ENCODE peak calls at places on chromosomes 6 and 20, in four cellular contexts. P is fibroblast of pulmonary artery, L is IMR-90, K is heart left ventricle. E is an unnamed sample.

GRCh38 chr6:163406830-163407229 is 7.7 kb upstream of the QKI start:
- DNase-seq in P (no peak), L (no peak), K (no peak), E (no peak)

GRCh38 chr6:147759088-147759487 is 250.6 kb downstream of the SAMD5 start:
- DNase-seq in P (peak; percentile 8), L (peak; percentile 44), K (no peak), E (peak; percentile 4)

GRCh38 chr6:28725890-28726348 is 197.9 kb downstream of the TRIM27 start:
- DNase-seq in P (no peak), L (peak; percentile 35), K (no peak), E (peak; percentile 58)

GRCh38 chr6:168120390-168121307 is 41.6 kb upstream of the FRMD1 start:
- DNase-seq in P (no peak), L (no peak), K (no peak), E (no peak)

GRCh38 chr6:157885211-157885788 is 62.3 kb downstream of the SNX9 start:
- DNase-seq in P (no peak), L (no peak), K (no peak), E (no peak)

GRCh38 chr20:56091635-56092180 is 86.4 kb upstream of the CBLN4 start:
- DNase-seq in P (no peak), L (no peak), K (no peak), E (peak; percentile 33)

GRCh38 chr6:34055223-34055933 is 90.5 kb downstream of the GRM4 start:
- DNase-seq in P (peak; percentile 65), L (peak; percentile 51), K (peak; percentile 33), E (peak; percentile 68)

GRCh38 chr6:134948142-134948541 is 1.8 kb downstream of the ALDH8A1 start:
- DNase-seq in P (no peak), L (no peak), K (no peak), E (no peak)

GRCh38 chr6:34834789-34835518 is 43.1 kb downstream of the BLTP3A start:
- DNase-seq in P (peak; percentile 59), L (peak; percentile 72), K (no peak), E (peak; percentile 88)

GRCh38 chr6:7758456-7758855 is 32.6 kb downstream of the BMP6 start:
- DNase-seq in P (peak; percentile 89), L (peak; percentile 79), K (no peak), E (peak; percentile 40)

GRCh38 chr6:116040980-116041379 is 19.7 kb downstream of the FRK start:
- DNase-seq in P (no peak), L (no peak), K (no peak), E (peak; percentile 20)

GRCh38 chr6:169795196-169795595 is 43.8 kb downstream of the ERMARD start:
- DNase-seq in P (no peak), L (no peak), K (no peak), E (no peak)

GRCh38 chr6:36210157-36210556 is 13.6 kb downstream of the BRPF3 start:
- DNase-seq in P (no peak), L (no peak), K (no peak), E (no peak)

GRCh38 chr6:146433881-146434741 is 109.5 kb upstream of the RAB32 start:
- DNase-seq in P (peak; percentile 28), L (no peak), K (no peak), E (peak; percentile 47)

GRCh38 chr6:16427124-16427523 is 188.7 kb downstream of the GMPR start:
- DNase-seq in P (no peak), L (no peak), K (no peak), E (no peak)

GRCh38 chr6:87692097-87692496 is 9.9 kb downstream of the AKIRIN2 start:
- DNase-seq in P (no peak), L (no peak), K (no peak), E (no peak)

GRCh38 chr6:163579111-163579879 is 164.8 kb downstream of the QKI start:
- DNase-seq in P (no peak), L (no peak), K (no peak), E (no peak)

GRCh38 chr6:109477725-109478124 is 5.3 kb downstream of the ZBTB24 start:
- DNase-seq in P (no peak), L (no peak), K (no peak), E (no peak)

GRCh38 chr6:109477184-109477583 is 5.8 kb downstream of the ZBTB24 start:
- DNase-seq in P (no peak), L (no peak), K (no peak), E (no peak)

GRCh38 chr6:109478848-109479624 is 4.0 kb downstream of the ZBTB24 start:
- DNase-seq in P (no peak), L (no peak), K (no peak), E (no peak)

GRCh38 chr6:109475625-109476024 is 7.4 kb downstream of the ZBTB24 start:
- DNase-seq in P (no peak), L (no peak), K (no peak), E (no peak)

DNA sequence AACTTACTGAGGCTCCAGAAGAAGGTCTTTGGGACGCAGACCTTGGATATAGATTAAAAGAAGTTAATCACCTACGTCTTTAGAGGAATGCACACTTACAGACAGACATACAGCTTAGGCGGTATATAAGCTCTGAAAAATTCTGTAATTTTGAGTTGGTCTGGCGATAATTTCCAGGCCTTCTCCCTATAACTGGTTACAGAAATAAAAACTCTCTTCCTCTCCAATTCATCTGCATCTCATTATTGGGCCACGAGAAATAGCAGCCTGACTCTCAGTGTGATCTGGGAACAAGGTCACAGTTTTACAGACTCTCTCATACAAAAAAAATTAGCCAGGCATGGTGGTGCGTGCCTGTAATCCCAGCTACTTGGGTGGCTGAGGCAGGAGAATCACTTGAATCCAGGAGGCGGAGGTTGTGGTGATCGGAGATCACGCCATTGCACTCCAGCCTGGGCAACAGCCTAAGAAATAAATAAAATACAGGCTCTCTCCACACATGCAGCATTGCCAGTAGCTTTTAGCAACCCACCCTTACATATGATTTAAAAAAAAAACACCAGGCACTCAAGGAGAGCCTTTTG is 4.7 kb downstream of the ZBTB24 start:
- DNase-seq in P (no peak), L (no peak), K (no peak), E (no peak)
- H3K4me3 ChIP-seq in P (no peak overlapping the region), L (no peak overlapping the region), K (no peak overlapping the region), E (no peak overlapping the region)

GRCh38 chr6:2164481-2164880 is 80.9 kb downstream of the GMDS start:
- DNase-seq in P (no peak), L (no peak), K (no peak), E (no peak)

GRCh38 chr6:2162089-2162465 is 83.3 kb downstream of the GMDS start:
- DNase-seq in P (no peak), L (no peak), K (no peak), E (peak; percentile 79)

GRCh38 chr6:2155206-2155605 is 90.2 kb downstream of the GMDS start:
- DNase-seq in P (no peak), L (no peak), K (no peak), E (no peak)

GRCh38 chr6:2157441-2158127 is 87.8 kb downstream of the GMDS start:
- DNase-seq in P (peak; percentile 88), L (peak; percentile 83), K (no peak), E (peak; percentile 47)

DNA sequence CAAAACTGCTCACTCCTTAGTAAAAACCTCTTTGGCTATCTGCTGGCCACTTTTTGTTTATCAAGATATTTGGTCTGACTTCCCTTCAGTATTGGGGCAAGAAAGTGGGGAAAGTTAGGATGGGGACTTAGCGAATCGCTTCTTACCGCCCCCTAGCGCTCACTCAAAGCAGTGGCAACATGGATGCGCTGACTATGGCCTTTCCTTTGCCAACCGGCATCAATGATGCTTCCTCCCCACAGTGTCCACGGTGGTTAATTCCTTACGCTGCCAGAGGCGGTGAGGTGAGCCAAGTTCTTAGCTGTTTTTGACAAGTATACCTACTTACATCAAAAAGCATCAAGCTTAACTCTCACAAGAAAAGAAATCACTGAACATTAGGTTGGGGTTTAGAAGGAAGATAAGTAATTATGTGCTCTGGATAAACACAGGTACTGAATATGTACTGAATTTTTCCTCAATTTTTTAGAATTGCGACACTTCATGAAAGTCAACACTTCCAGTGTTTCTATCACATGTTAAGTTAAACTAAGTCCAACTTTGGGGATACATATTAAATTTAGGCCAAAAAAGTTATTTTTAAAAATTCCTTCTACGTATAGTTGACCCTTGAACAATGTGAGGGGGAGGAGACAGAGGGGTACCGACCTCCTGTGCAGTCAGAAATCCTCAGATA is 86.7 kb downstream of the GMDS start:
- DNase-seq in P (peak; percentile 48), L (peak; percentile 12), K (no peak), E (peak; percentile 70)
- TF ChIP-seq CTCF in P (peak; percentile 37), L (peak; percentile 23), K (peak; percentile 20), E (peak; percentile 70)

DNA sequence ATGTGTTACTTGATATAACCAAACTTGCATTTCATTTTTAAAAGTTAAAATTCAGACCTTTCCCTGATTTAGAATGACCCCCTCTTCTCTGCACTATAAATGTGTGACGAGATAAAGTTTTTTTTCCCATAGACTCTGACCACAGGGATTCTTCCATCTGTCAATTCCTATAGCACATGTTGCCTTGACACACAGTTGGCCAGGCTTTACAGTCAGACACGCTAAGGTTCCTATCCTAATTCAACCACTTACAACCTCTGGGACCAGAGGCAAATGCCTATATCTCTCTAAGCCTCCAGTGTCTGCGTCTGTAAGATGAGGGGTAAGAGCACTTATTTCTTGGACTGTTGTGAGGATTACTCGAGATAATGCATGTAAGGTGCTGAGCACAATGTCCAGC is 40.6 kb downstream of the KCNS1 start:
- DNase-seq in P (no peak), L (no peak), K (no peak), E (no peak)
- H3K4me3 ChIP-seq in P (no peak overlapping the region), L (no peak overlapping the region), K (no peak overlapping the region), E (no peak overlapping the region)

GRCh38 chr6:44000164-44000842 is 126.9 kb downstream of the MRPL14 start:
- DNase-seq in P (no peak), L (peak; percentile 25), K (no peak), E (peak; percentile 18)

GRCh38 chr6:44002071-44002590 is 125.1 kb downstream of the MRPL14 start:
- DNase-seq in P (no peak), L (no peak), K (no peak), E (no peak)

GRCh38 chr6:43999628-44000027 is 127.6 kb downstream of the MRPL14 start:
- DNase-seq in P (no peak), L (no peak), K (no peak), E (no peak)

GRCh38 chr6:44002591-44003344 is 124.5 kb downstream of the MRPL14 start:
- DNase-seq in P (no peak), L (peak; percentile 54), K (peak; percentile 58), E (peak; percentile 57)

DNA sequence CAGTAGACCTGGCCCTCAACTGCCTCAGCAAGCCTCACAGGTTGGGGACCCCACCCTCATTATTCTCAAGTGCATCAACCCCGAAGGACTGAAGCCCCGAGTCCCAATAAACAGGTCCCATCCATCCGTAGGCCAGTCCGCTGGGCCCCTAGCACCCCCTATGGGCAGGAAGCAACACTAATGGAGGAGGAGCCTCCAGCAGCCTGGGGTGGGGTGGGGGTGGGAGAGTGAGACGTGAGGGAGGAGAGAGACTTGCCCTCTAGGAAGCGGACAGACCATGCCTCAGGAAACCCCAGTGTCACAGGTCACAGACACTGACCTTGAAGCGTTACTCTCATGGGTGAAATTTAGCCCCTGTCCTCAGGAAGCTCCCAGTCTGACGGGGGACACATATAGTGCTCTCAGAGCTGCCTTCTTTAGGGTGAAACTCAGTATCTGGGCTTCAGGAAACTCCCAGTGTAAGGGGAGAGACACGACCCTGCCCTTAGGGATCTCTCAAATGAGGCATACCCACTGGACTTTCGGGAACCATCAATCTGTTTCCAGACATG is 125.9 kb downstream of the MRPL14 start:
- DNase-seq in P (no peak), L (no peak), K (no peak), E (peak; percentile 11)
- TF ChIP-seq CTCF in P (peak; percentile 39), L (peak; percentile 45), K (peak; percentile 18), E (peak; percentile 31)

DNA sequence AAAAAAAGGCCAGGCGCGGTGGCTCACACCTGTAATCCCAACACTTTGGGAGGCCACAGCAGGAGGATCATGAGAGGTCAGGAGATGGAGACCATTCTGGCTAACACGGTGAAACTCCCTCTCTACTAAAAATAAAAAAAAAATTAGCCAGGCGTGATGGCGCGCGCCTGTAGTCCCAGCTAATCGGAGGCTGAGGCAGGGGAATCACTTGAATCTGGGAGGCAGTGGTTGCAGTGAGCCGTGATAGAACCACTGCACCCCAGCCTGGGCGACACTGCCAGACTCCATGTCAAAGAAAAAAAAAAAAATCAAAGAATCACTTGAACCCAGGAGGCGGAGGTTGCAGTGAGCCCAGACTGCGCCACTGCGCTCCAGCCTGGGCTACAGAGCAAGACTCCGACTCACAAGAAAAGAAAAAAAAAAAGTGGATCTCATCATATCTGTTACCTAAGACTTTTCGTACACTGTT is 4.2 kb downstream of the RBM39 start:
- DNase-seq in P (no peak), L (no peak), K (no peak), E (no peak)
- H3K4me3 ChIP-seq in P (no peak overlapping the region), L (no peak overlapping the region), K (peak overlapping the region; percentile 91), E (no peak overlapping the region)

E was measured in epithelial cell of esophagus.